ENCODE peak calls at places on chromosome 16, in six cellular contexts. X, H, V, M, L and E are unnamed samples. For H3K4me1, the result is how much of the 10 kb centered on the place peaks cover.

GRCh38 chr16:84845496-84846002 is 25.8 kb downstream of the CRISPLD2 start:
- DNase-seq in H (no peak), V (no peak), X (no peak), M (no peak), L (no peak), E (peak)

GRCh38 chr16:16994831-16995230 is 475.9 kb downstream of the XYLT1 start:
- DNase-seq in L (no peak), V (no peak), X (no peak), H (no peak), M (no peak), E (no peak)

GRCh38 chr16:66741131-66741900 is 10.1 kb downstream of the DYNC1LI2 start:
- DNase-seq in H (peak), X (peak), M (peak), V (no peak), L (no peak), E (peak)

GRCh38 chr16:66920924-66921680 is 2.4 kb upstream of the CDH16 start:
- DNase-seq in X (no peak), L (no peak), H (no peak), M (no peak), V (no peak), E (no peak)

GRCh38 chr16:5034167-5034523 is 410 bp upstream of the NAGPA start:
- DNase-seq in X (no peak), H (no peak), L (no peak), V (no peak), M (no peak), E (no peak)

GRCh38 chr16:55056585-55057520 is 126.2 kb downstream of the IRX5 start:
- DNase-seq in X (no peak), V (no peak), L (no peak), M (no peak), H (no peak), E (peak)

GRCh38 chr16:63287411-63287810 is 1251.2 kb upstream of the CDH8 start:
- DNase-seq in V (no peak), M (no peak), L (no peak), X (no peak), H (no peak), E (no peak)

GRCh38 chr16:47018223-47018891 is 44.9 kb upstream of the DNAJA2 start:
- DNase-seq in M (peak), L (peak), X (no peak), H (peak), V (peak), E (peak)

GRCh38 chr16:85126383-85126730 is 14.1 kb upstream of the CIBAR2 start:
- DNase-seq in X (no peak), H (no peak), L (no peak), M (no peak), V (no peak), E (no peak)

GRCh38 chr16:66512589-66513404 is 37.1 kb downstream of the TK2 start:
- DNase-seq in X (no peak), M (no peak), H (peak), V (no peak), L (no peak), E (no peak)

GRCh38 chr16:57260294-57260929 is 15.4 kb downstream of the ARL2BP start:
- DNase-seq in V (peak), H (peak), M (peak), L (no peak), X (no peak), E (no peak)

GRCh38 chr16:56411123-56411522 is 14.2 kb downstream of the AMFR start:
- DNase-seq in H (no peak), L (no peak), M (no peak), V (no peak), X (no peak), E (no peak)

GRCh38 chr16:52573365-52574104 is 26.6 kb upstream of the TOX3 start:
- DNase-seq in L (no peak), X (no peak), H (no peak), V (no peak), M (no peak), E (no peak)

GRCh38 chr16:85238233-85238647 is 126.0 kb upstream of the CIBAR2 start:
- DNase-seq in X (peak), H (no peak), M (peak), V (no peak), L (no peak), E (peak)

GRCh38 chr16:68287276-68288251 is 23.2 kb downstream of the SLC7A6OS start:
- DNase-seq in X (peak), M (peak), H (peak), L (no peak), V (no peak), E (no peak)

GRCh38 chr16:3879258-3879886 is 1.1 kb downstream of the CREBBP start:
- DNase-seq in L (peak), M (no peak), H (no peak), X (no peak), V (peak), E (peak)

GRCh38 chr16:71883193-71883848 is 661 bp downstream of the ZNF821 start:
- DNase-seq in V (peak), H (peak), L (peak), M (peak), X (no peak), E (peak)

GRCh38 chr16:72092832-72093447 is 480 bp downstream of the TXNL4B start:
- DNase-seq in H (peak), M (peak), V (no peak), X (no peak), L (peak), E (no peak)

GRCh38 chr16:54511181-54511731 is 224.7 kb upstream of the IRX3 start:
- DNase-seq in H (no peak), X (no peak), L (no peak), M (no peak), V (no peak), E (no peak)

GRCh38 chr16:10256855-10257641 is 74.8 kb upstream of the GRIN2A start:
- DNase-seq in M (no peak), V (peak), H (no peak), L (peak), X (no peak), E (peak)

GRCh38 chr16:87304951-87305350 is 12.2 kb downstream of the C16orf95 start:
- DNase-seq in M (no peak), V (no peak), L (no peak), H (no peak), X (no peak), E (no peak)

GRCh38 chr16:87830673-87831420 is 38.5 kb downstream of the SLC7A5 start:
- DNase-seq in V (no peak), L (no peak), M (no peak), H (no peak), X (no peak), E (no peak)

GRCh38 chr16:4511441-4512082 is 27.0 kb downstream of the CDIP1 start:
- DNase-seq in M (peak), V (peak), H (peak), X (no peak), L (peak), E (peak)

GRCh38 chr16:57647136-57647875 is 18.9 kb downstream of the ADGRG1 start:
- DNase-seq in V (no peak), L (no peak), H (peak), M (no peak), X (no peak), E (no peak)

GRCh38 chr16:90057738-90058173 is 19.4 kb downstream of the PRDM7 start:
- DNase-seq in H (no peak), V (no peak), X (no peak), M (peak), L (no peak), E (no peak)

GRCh38 chr16:29765167-29766032 is 12.7 kb upstream of the ZG16 start:
- DNase-seq in H (peak), V (no peak), X (no peak), L (no peak), M (no peak), E (no peak)

GRCh38 chr16:55037051-55037450 is 106.4 kb downstream of the IRX5 start:
- DNase-seq in L (no peak), H (no peak), V (no peak), X (no peak), M (no peak), E (no peak)

GRCh38 chr16:69100046-69100765 is 5.2 kb upstream of the HAS3 start:
- DNase-seq in L (no peak), H (no peak), M (no peak), X (no peak), V (no peak), E (peak)

GRCh38 chr16:84654998-84655397 is 6.7 kb downstream of the KLHL36 start:
- DNase-seq in X (no peak), H (no peak), M (no peak), L (no peak), V (no peak), E (no peak)

GRCh38 chr16:53666816-53667415 is 36.7 kb downstream of the RPGRIP1L start:
- DNase-seq in M (no peak), H (no peak), X (no peak), L (no peak), V (no peak), E (no peak)

GRCh38 chr16:28264656-28265055 is 27.7 kb upstream of the SBK1 start:
- DNase-seq in L (no peak), M (peak), V (no peak), X (no peak), H (peak), E (no peak)

GRCh38 chr16:27287051-27287811 is 18.7 kb upstream of the NSMCE1 start:
- DNase-seq in M (no peak), H (no peak), L (no peak), V (no peak), X (peak), E (no peak)

GRCh38 chr16:88499314-88499713 is 46.2 kb downstream of the ZFPM1 start:
- DNase-seq in M (no peak), V (no peak), H (no peak), L (no peak), X (no peak), E (no peak)

GRCh38 chr16:57367111-57367752 is 5.1 kb upstream of the CX3CL1 start:
- DNase-seq in M (no peak), L (no peak), X (no peak), H (peak), V (no peak), E (no peak)

GRCh38 chr16:86565181-86565631 is 1.4 kb upstream of the FOXC2 start:
- DNase-seq in L (no peak), V (no peak), H (no peak), X (no peak), M (no peak), E (no peak)

GRCh38 chr16:69166221-69166833 is 20.6 kb upstream of the SNTB2 start:
- DNase-seq in V (no peak), M (peak), H (no peak), X (no peak), L (no peak), E (no peak)

GRCh38 chr16:85523602-85524364 is 89.3 kb upstream of the GSE1 start:
- DNase-seq in X (no peak), L (no peak), V (no peak), M (peak), H (peak), E (peak)

GRCh38 chr16:29653436-29653835 is 9.6 kb upstream of the SPN start:
- DNase-seq in X (no peak), H (no peak), V (peak), M (no peak), L (no peak), E (no peak)

GRCh38 chr16:51577621-51578303 is 426.7 kb upstream of the SALL1 start:
- DNase-seq in V (no peak), X (no peak), M (peak), H (no peak), L (no peak), E (no peak)

DNA sequence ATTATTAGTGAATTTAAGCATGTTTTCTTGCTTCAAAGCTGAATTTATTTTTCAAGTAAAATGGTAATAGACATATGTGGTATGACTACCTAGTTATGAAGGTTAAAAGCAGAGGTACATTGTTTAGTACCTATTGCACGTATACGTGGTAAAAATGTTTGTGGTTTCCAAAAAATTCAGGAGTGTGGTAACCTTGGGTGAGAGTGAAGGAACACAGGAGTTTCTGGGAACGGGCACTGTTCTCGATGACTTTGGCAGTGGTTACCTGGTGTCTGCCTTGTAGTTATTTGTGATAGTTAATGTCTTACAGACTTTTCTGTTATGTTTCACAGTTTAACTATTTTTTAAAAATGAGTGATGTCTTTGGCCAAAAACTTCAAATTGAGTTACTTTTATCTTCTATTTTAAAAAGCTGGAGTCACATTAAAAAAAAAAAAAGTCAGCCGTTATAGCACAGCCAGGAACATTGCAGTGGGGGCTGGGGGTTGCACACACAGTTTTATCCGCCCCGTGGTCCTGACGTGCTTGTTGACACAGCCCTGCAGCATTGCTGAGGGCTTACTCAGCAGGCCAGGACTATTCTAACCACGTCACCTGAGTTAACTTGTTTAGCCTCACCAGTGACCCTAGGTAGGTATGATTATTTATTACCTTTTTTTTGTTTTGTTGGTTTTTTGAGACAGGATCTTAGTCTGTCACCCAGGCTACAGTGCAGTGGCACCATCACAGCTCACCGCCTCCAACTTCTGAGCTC is 10.9 kb downstream of the JPT2 start:
- DNase-seq in M (no peak), H (peak), L (no peak), X (no peak), V (no peak), E (no peak)
- H3K4me3 ChIP-seq in M (no peak), H (peak), L (no peak), X (no peak), V (no peak), E (no peak)

DNA sequence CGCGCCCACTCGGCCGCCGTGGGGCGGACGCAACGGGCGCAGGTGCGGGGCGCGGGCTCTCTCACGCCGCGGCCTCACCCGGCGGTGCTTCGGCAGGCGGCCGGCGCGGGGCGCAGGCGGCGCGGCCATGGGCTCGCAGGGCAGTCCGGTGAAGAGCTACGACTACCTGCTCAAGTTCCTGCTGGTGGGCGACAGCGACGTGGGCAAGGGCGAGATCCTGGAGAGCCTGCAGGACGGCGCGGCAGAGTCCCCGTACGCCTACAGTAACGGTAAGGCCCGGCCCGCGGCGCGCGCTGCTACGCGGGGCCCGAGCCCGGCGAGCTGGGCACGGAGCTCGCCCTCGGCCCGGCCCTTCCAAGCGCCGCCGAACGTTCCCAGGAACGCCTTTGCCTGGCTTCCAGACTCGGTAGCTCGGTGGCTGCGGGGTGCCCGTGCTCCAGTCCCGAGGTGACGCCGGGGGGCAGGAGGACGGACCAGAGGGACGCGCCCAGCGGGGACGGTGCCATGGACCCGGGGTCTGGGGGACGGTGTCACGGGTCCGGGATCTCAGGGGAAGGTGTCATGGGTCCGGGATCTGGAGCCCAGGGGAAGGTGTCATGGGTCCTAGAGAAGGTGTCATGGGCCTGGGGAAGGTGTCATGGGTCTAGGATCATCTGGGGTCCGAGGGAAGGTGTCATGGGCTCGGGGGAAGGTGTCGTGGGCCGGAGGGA is 454 bp downstream of the RAB40C start:
- DNase-seq in L (no peak), M (peak), V (no peak), X (no peak), H (no peak), E (no peak)
- TF ChIP-seq CTCF in L (no peak), M (peak), V (no peak), X (no peak), H (no peak), E (no peak)

GRCh38 chr16:8941718-8942344 is 21.9 kb downstream of the USP7 start:
- DNase-seq in V (no peak), X (no peak), M (no peak), H (no peak), L (no peak), E (no peak)
- H3K4me1 ChIP-seq in V (under half), X (under half), M (under half), H (under half), L (half or more), E (under half)

DNA sequence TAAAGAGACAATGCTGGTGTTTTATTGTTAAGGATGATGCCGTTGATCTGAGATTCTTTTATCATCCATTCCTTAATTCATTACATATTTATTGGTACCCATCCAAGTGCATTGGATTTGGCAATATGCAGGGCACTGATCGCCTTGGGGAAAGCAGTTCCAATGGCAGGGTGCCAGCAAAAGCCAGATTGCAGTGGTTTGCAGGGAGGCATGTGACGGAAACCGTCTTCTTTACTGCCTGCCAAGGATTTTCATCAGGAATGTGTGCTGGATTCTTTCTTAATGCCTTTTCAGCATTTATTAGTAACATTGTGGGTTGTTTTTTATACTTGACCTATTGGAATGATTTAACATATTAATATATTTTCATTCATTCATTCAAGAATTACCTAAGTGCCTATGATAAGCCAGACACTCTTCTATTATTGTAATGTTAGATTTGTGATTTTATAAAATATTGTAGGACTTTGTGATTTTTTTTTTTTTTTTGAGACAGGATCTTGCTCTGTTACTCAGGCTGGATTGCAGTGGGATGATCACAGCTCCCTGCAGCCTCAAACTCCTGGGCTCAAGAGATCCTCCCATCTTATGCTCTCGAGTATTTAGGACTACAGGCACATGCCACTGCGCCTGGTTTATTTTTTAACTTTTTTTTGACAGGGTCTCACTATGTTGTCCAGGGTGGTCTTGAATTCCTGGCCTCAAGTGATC is 93.4 kb upstream of the TNRC6A start:
- DNase-seq in M (peak), V (no peak), L (no peak), X (peak), H (peak), E (peak)
- H3K4me3 ChIP-seq in M (no peak), V (no peak), L (no peak), X (no peak), H (no peak), E (no peak)

GRCh38 chr16:13919330-13919682 is 648 bp upstream of the ERCC4 start:
- DNase-seq in H (no peak), X (no peak), V (peak), M (peak), L (peak), E (no peak)
- TF ChIP-seq CTCF in H (no peak), X (no peak), V (no peak), M (peak), L (no peak), E (peak)

GRCh38 chr16:11795887-11796226 is 1.2 kb downstream of the ZC3H7A start:
- DNase-seq in L (no peak), V (no peak), M (no peak), H (no peak), X (no peak), E (no peak)

GRCh38 chr16:11793840-11794239 is 3.2 kb downstream of the ZC3H7A start:
- DNase-seq in X (no peak), H (no peak), L (no peak), M (no peak), V (no peak), E (peak)

GRCh38 chr16:11792404-11793260 is 4.4 kb downstream of the ZC3H7A start:
- DNase-seq in L (peak), M (no peak), X (no peak), V (no peak), H (no peak), E (peak)

GRCh38 chr16:11794991-11795886 is 1.8 kb downstream of the ZC3H7A start:
- DNase-seq in M (no peak), L (no peak), X (no peak), H (no peak), V (no peak), E (no peak)

GRCh38 chr16:11794447-11794846 is 2.6 kb downstream of the ZC3H7A start:
- DNase-seq in L (no peak), M (no peak), H (no peak), X (no peak), V (no peak), E (no peak)
- H3K4me1 ChIP-seq in L (under half), M (under half), H (under half), X (under half), V (half or more), E (under half)

DNA sequence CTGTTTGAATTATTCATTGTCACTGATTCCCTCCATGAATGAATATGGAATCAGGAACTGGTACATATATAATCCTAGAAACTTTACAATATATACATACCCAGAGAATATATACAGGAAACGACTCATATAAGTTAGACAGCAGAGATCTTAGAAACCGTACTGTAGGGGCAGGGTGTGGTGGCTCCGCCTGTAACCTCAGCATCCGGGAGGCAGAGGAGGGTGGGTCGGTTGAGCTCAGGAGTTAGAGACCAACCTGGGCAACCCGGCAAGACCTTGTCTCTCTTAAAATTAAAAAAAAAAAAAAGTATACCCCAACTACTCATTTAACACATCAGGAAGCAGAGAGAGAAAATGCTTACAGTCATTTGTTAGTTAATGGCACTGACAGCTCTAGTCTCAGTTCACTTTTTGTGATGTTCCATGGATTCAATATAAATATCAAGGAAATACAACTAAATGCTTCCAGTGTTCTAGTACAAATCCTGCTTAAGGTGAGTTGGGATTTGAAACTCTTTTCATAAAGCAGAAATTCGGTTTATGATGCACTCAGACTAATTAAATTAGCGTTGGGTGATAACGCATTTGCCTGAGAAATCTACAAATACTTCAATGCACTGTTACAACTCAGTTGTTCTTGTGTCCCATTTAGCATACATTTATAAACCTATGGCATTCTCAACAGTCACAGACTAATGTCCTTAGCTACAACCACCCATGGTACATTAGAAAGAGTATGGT is 5.6 kb downstream of the GLG1 start:
- DNase-seq in V (no peak), H (no peak), X (no peak), M (no peak), L (no peak), E (no peak)
- H3K4me3 ChIP-seq in V (no peak), H (no peak), X (no peak), M (no peak), L (no peak), E (no peak)